ENCODE peak calls at places on chromosomes 6 and 20, in six cellular contexts. One of them, this sample, is unnamed.

GRCh38 chr20:34792687-34793363 is 32.6 kb downstream of the NCOA6 start:
- DNase-seq in activated naive CD4-positive, alpha-beta T cell treated with anti-CD3 and anti-CD28 coated beads, Interleukin-2, amount 10 ng/mL, durations not matched to agents 7 days and 5 days: no peak
- DNase-seq in neural crest cell: no peak
- DNase-seq in spleen: no peak
- DNase-seq in fibroblast of gingiva: no peak
- DNase-seq in NCI-H1092 treated with DMSO at 0.1 percent for 48 hours: no peak
- DNase-seq in this sample: no peak

GRCh38 chr6:169859978-169860703 is 108.7 kb downstream of the ERMARD start:
- DNase-seq in activated naive CD4-positive, alpha-beta T cell treated with anti-CD3 and anti-CD28 coated beads, Interleukin-2, amount 10 ng/mL, durations not matched to agents 7 days and 5 days: peak; percentile 27
- DNase-seq in neural crest cell: no peak
- DNase-seq in spleen: peak; percentile 54
- DNase-seq in fibroblast of gingiva: no peak
- DNase-seq in NCI-H1092 treated with DMSO at 0.1 percent for 48 hours: no peak
- DNase-seq in this sample: no peak

GRCh38 chr6:42771741-42772100 is 10.1 kb upstream of the BICRAL start:
- DNase-seq in fibroblast of gingiva: no peak
- DNase-seq in activated naive CD4-positive, alpha-beta T cell treated with anti-CD3 and anti-CD28 coated beads, Interleukin-2, amount 10 ng/mL, durations not matched to agents 7 days and 5 days: peak; percentile 35
- DNase-seq in spleen: no peak
- DNase-seq in neural crest cell: no peak
- DNase-seq in NCI-H1092 treated with DMSO at 0.1 percent for 48 hours: no peak
- DNase-seq in this sample: no peak

GRCh38 chr20:49999329-49999728 is 16.5 kb downstream of the SNAI1 start:
- DNase-seq in spleen: no peak
- DNase-seq in activated naive CD4-positive, alpha-beta T cell treated with anti-CD3 and anti-CD28 coated beads, Interleukin-2, amount 10 ng/mL, durations not matched to agents 7 days and 5 days: no peak
- DNase-seq in neural crest cell: no peak
- DNase-seq in NCI-H1092 treated with DMSO at 0.1 percent for 48 hours: no peak
- DNase-seq in fibroblast of gingiva: no peak
- DNase-seq in this sample: no peak

GRCh38 chr6:16209539-16209938 is 28.8 kb upstream of the GMPR start:
- DNase-seq in spleen: no peak
- DNase-seq in NCI-H1092 treated with DMSO at 0.1 percent for 48 hours: no peak
- DNase-seq in neural crest cell: no peak
- DNase-seq in activated naive CD4-positive, alpha-beta T cell treated with anti-CD3 and anti-CD28 coated beads, Interleukin-2, amount 10 ng/mL, durations not matched to agents 7 days and 5 days: no peak
- DNase-seq in fibroblast of gingiva: no peak
- DNase-seq in this sample: no peak

GRCh38 chr6:106165885-106166485 is 79.8 kb downstream of the PRDM1 start:
- DNase-seq in neural crest cell: no peak
- DNase-seq in NCI-H1092 treated with DMSO at 0.1 percent for 48 hours: no peak
- DNase-seq in fibroblast of gingiva: no peak
- DNase-seq in spleen: no peak
- DNase-seq in activated naive CD4-positive, alpha-beta T cell treated with anti-CD3 and anti-CD28 coated beads, Interleukin-2, amount 10 ng/mL, durations not matched to agents 7 days and 5 days: no peak
- DNase-seq in this sample: no peak

GRCh38 chr6:116682334-116682712 is 1.3 kb downstream of the KPNA5 start:
- DNase-seq in activated naive CD4-positive, alpha-beta T cell treated with anti-CD3 and anti-CD28 coated beads, Interleukin-2, amount 10 ng/mL, durations not matched to agents 7 days and 5 days: peak; percentile 49
- DNase-seq in spleen: no peak
- DNase-seq in NCI-H1092 treated with DMSO at 0.1 percent for 48 hours: no peak
- DNase-seq in neural crest cell: no peak
- DNase-seq in fibroblast of gingiva: peak; percentile 42
- DNase-seq in this sample: no peak

GRCh38 chr6:156808287-156808686 is 31.1 kb downstream of the ARID1B start:
- DNase-seq in fibroblast of gingiva: peak; percentile 33
- DNase-seq in neural crest cell: no peak
- DNase-seq in activated naive CD4-positive, alpha-beta T cell treated with anti-CD3 and anti-CD28 coated beads, Interleukin-2, amount 10 ng/mL, durations not matched to agents 7 days and 5 days: no peak
- DNase-seq in NCI-H1092 treated with DMSO at 0.1 percent for 48 hours: peak; percentile 8
- DNase-seq in spleen: no peak
- DNase-seq in this sample: no peak

GRCh38 chr6:156662025-156662445 is 115.1 kb upstream of the ARID1B start:
- DNase-seq in NCI-H1092 treated with DMSO at 0.1 percent for 48 hours: no peak
- DNase-seq in fibroblast of gingiva: peak; percentile 93
- DNase-seq in activated naive CD4-positive, alpha-beta T cell treated with anti-CD3 and anti-CD28 coated beads, Interleukin-2, amount 10 ng/mL, durations not matched to agents 7 days and 5 days: no peak
- DNase-seq in neural crest cell: peak; percentile 85
- DNase-seq in spleen: no peak
- DNase-seq in this sample: no peak

GRCh38 chr6:42860481-42860880 is 18.9 kb upstream of the RPL7L1 start:
- DNase-seq in fibroblast of gingiva: no peak
- DNase-seq in activated naive CD4-positive, alpha-beta T cell treated with anti-CD3 and anti-CD28 coated beads, Interleukin-2, amount 10 ng/mL, durations not matched to agents 7 days and 5 days: no peak
- DNase-seq in spleen: no peak
- DNase-seq in NCI-H1092 treated with DMSO at 0.1 percent for 48 hours: no peak
- DNase-seq in neural crest cell: no peak
- DNase-seq in this sample: no peak

GRCh38 chr6:63546236-63546635 is 26.0 kb upstream of the LOC128125822 start:
- DNase-seq in fibroblast of gingiva: no peak
- DNase-seq in spleen: no peak
- DNase-seq in NCI-H1092 treated with DMSO at 0.1 percent for 48 hours: no peak
- DNase-seq in activated naive CD4-positive, alpha-beta T cell treated with anti-CD3 and anti-CD28 coated beads, Interleukin-2, amount 10 ng/mL, durations not matched to agents 7 days and 5 days: no peak
- DNase-seq in neural crest cell: no peak
- DNase-seq in this sample: no peak

GRCh38 chr6:56864171-56864616 is 90.7 kb upstream of the BEND6 start:
- DNase-seq in neural crest cell: no peak
- DNase-seq in NCI-H1092 treated with DMSO at 0.1 percent for 48 hours: no peak
- DNase-seq in fibroblast of gingiva: peak; percentile 45
- DNase-seq in activated naive CD4-positive, alpha-beta T cell treated with anti-CD3 and anti-CD28 coated beads, Interleukin-2, amount 10 ng/mL, durations not matched to agents 7 days and 5 days: no peak
- DNase-seq in spleen: no peak
- DNase-seq in this sample: no peak

GRCh38 chr20:1890469-1891262 is 4.5 kb upstream of the SIRPA start:
- DNase-seq in NCI-H1092 treated with DMSO at 0.1 percent for 48 hours: no peak
- DNase-seq in spleen: peak; percentile 72
- DNase-seq in fibroblast of gingiva: no peak
- DNase-seq in activated naive CD4-positive, alpha-beta T cell treated with anti-CD3 and anti-CD28 coated beads, Interleukin-2, amount 10 ng/mL, durations not matched to agents 7 days and 5 days: no peak
- DNase-seq in neural crest cell: no peak
- DNase-seq in this sample: no peak

GRCh38 chr20:18223399-18223798 is 64.9 kb upstream of the ZNF133 start:
- DNase-seq in fibroblast of gingiva: no peak
- DNase-seq in neural crest cell: no peak
- DNase-seq in NCI-H1092 treated with DMSO at 0.1 percent for 48 hours: no peak
- DNase-seq in spleen: no peak
- DNase-seq in activated naive CD4-positive, alpha-beta T cell treated with anti-CD3 and anti-CD28 coated beads, Interleukin-2, amount 10 ng/mL, durations not matched to agents 7 days and 5 days: no peak
- DNase-seq in this sample: no peak

GRCh38 chr6:154347981-154348380 is 8.6 kb downstream of the IPCEF1 start:
- DNase-seq in NCI-H1092 treated with DMSO at 0.1 percent for 48 hours: no peak
- DNase-seq in activated naive CD4-positive, alpha-beta T cell treated with anti-CD3 and anti-CD28 coated beads, Interleukin-2, amount 10 ng/mL, durations not matched to agents 7 days and 5 days: no peak
- DNase-seq in fibroblast of gingiva: no peak
- DNase-seq in neural crest cell: no peak
- DNase-seq in spleen: no peak
- DNase-seq in this sample: no peak

GRCh38 chr6:44104661-44105060 is 22.6 kb downstream of the MRPL14 start:
- DNase-seq in activated naive CD4-positive, alpha-beta T cell treated with anti-CD3 and anti-CD28 coated beads, Interleukin-2, amount 10 ng/mL, durations not matched to agents 7 days and 5 days: no peak
- DNase-seq in fibroblast of gingiva: no peak
- DNase-seq in neural crest cell: no peak
- DNase-seq in spleen: no peak
- DNase-seq in NCI-H1092 treated with DMSO at 0.1 percent for 48 hours: no peak
- DNase-seq in this sample: no peak

GRCh38 chr6:2097464-2097863 is 147.9 kb downstream of the GMDS start:
- DNase-seq in neural crest cell: no peak
- DNase-seq in fibroblast of gingiva: no peak
- DNase-seq in activated naive CD4-positive, alpha-beta T cell treated with anti-CD3 and anti-CD28 coated beads, Interleukin-2, amount 10 ng/mL, durations not matched to agents 7 days and 5 days: no peak
- DNase-seq in NCI-H1092 treated with DMSO at 0.1 percent for 48 hours: no peak
- DNase-seq in spleen: no peak
- DNase-seq in this sample: no peak

GRCh38 chr20:7836076-7836475 is 104.2 kb downstream of the HAO1 start:
- DNase-seq in NCI-H1092 treated with DMSO at 0.1 percent for 48 hours: no peak
- DNase-seq in activated naive CD4-positive, alpha-beta T cell treated with anti-CD3 and anti-CD28 coated beads, Interleukin-2, amount 10 ng/mL, durations not matched to agents 7 days and 5 days: no peak
- DNase-seq in neural crest cell: no peak
- DNase-seq in fibroblast of gingiva: no peak
- DNase-seq in spleen: no peak
- DNase-seq in this sample: no peak

GRCh38 chr20:48482790-48483189 is 345.0 kb downstream of the PREX1 start:
- DNase-seq in fibroblast of gingiva: no peak
- DNase-seq in spleen: no peak
- DNase-seq in NCI-H1092 treated with DMSO at 0.1 percent for 48 hours: no peak
- DNase-seq in activated naive CD4-positive, alpha-beta T cell treated with anti-CD3 and anti-CD28 coated beads, Interleukin-2, amount 10 ng/mL, durations not matched to agents 7 days and 5 days: no peak
- DNase-seq in neural crest cell: no peak
- DNase-seq in this sample: no peak

GRCh38 chr6:148768646-148769270 is 21.9 kb downstream of the UST start:
- DNase-seq in NCI-H1092 treated with DMSO at 0.1 percent for 48 hours: no peak
- DNase-seq in activated naive CD4-positive, alpha-beta T cell treated with anti-CD3 and anti-CD28 coated beads, Interleukin-2, amount 10 ng/mL, durations not matched to agents 7 days and 5 days: no peak
- DNase-seq in spleen: peak; percentile 51
- DNase-seq in fibroblast of gingiva: no peak
- DNase-seq in neural crest cell: no peak
- DNase-seq in this sample: no peak

GRCh38 chr20:62776692-62777527 is 19.4 kb upstream of the MRGBP start:
- DNase-seq in spleen: peak; percentile 85
- DNase-seq in fibroblast of gingiva: no peak
- DNase-seq in activated naive CD4-positive, alpha-beta T cell treated with anti-CD3 and anti-CD28 coated beads, Interleukin-2, amount 10 ng/mL, durations not matched to agents 7 days and 5 days: peak; percentile 84
- DNase-seq in neural crest cell: no peak
- DNase-seq in NCI-H1092 treated with DMSO at 0.1 percent for 48 hours: no peak
- DNase-seq in this sample: no peak

GRCh38 chr6:11194399-11195274 is 37.8 kb downstream of the NEDD9 start:
- DNase-seq in fibroblast of gingiva: peak; percentile 60
- DNase-seq in spleen: no peak
- DNase-seq in neural crest cell: no peak
- DNase-seq in NCI-H1092 treated with DMSO at 0.1 percent for 48 hours: no peak
- DNase-seq in activated naive CD4-positive, alpha-beta T cell treated with anti-CD3 and anti-CD28 coated beads, Interleukin-2, amount 10 ng/mL, durations not matched to agents 7 days and 5 days: no peak
- DNase-seq in this sample: no peak

GRCh38 chr6:16819752-16820151 is 58.5 kb upstream of the ATXN1 start:
- DNase-seq in spleen: no peak
- DNase-seq in NCI-H1092 treated with DMSO at 0.1 percent for 48 hours: no peak
- DNase-seq in neural crest cell: no peak
- DNase-seq in activated naive CD4-positive, alpha-beta T cell treated with anti-CD3 and anti-CD28 coated beads, Interleukin-2, amount 10 ng/mL, durations not matched to agents 7 days and 5 days: no peak
- DNase-seq in fibroblast of gingiva: no peak
- DNase-seq in this sample: no peak

GRCh38 chr6:33809619-33810018 is 5.8 kb upstream of the MLN start:
- DNase-seq in fibroblast of gingiva: no peak
- DNase-seq in activated naive CD4-positive, alpha-beta T cell treated with anti-CD3 and anti-CD28 coated beads, Interleukin-2, amount 10 ng/mL, durations not matched to agents 7 days and 5 days: no peak
- DNase-seq in spleen: no peak
- DNase-seq in neural crest cell: no peak
- DNase-seq in NCI-H1092 treated with DMSO at 0.1 percent for 48 hours: no peak
- DNase-seq in this sample: no peak

GRCh38 chr6:155185544-155185943 is 78.3 kb upstream of the CLDN20 start:
- DNase-seq in activated naive CD4-positive, alpha-beta T cell treated with anti-CD3 and anti-CD28 coated beads, Interleukin-2, amount 10 ng/mL, durations not matched to agents 7 days and 5 days: no peak
- DNase-seq in fibroblast of gingiva: no peak
- DNase-seq in neural crest cell: no peak
- DNase-seq in spleen: no peak
- DNase-seq in NCI-H1092 treated with DMSO at 0.1 percent for 48 hours: no peak
- DNase-seq in this sample: no peak

GRCh38 chr6:3789018-3789895 is 37.7 kb upstream of the PXDC1 start:
- DNase-seq in fibroblast of gingiva: peak; percentile 24
- DNase-seq in neural crest cell: no peak
- DNase-seq in NCI-H1092 treated with DMSO at 0.1 percent for 48 hours: no peak
- DNase-seq in activated naive CD4-positive, alpha-beta T cell treated with anti-CD3 and anti-CD28 coated beads, Interleukin-2, amount 10 ng/mL, durations not matched to agents 7 days and 5 days: no peak
- DNase-seq in spleen: no peak
- DNase-seq in this sample: no peak

GRCh38 chr6:28981391-28981832 is 23.7 kb downstream of the ZNF311 start:
- DNase-seq in spleen: peak; percentile 76
- DNase-seq in activated naive CD4-positive, alpha-beta T cell treated with anti-CD3 and anti-CD28 coated beads, Interleukin-2, amount 10 ng/mL, durations not matched to agents 7 days and 5 days: peak; percentile 74
- DNase-seq in fibroblast of gingiva: peak; percentile 59
- DNase-seq in NCI-H1092 treated with DMSO at 0.1 percent for 48 hours: peak; percentile 80
- DNase-seq in neural crest cell: peak; percentile 81
- DNase-seq in this sample: peak; percentile 71

GRCh38 chr6:25026723-25027122 is 91.0 kb upstream of the RIPOR2 start:
- DNase-seq in NCI-H1092 treated with DMSO at 0.1 percent for 48 hours: peak; percentile 45
- DNase-seq in spleen: no peak
- DNase-seq in neural crest cell: no peak
- DNase-seq in fibroblast of gingiva: no peak
- DNase-seq in activated naive CD4-positive, alpha-beta T cell treated with anti-CD3 and anti-CD28 coated beads, Interleukin-2, amount 10 ng/mL, durations not matched to agents 7 days and 5 days: peak; percentile 29
- DNase-seq in this sample: no peak

GRCh38 chr6:147054158-147054557 is 150.1 kb upstream of the STXBP5 start:
- DNase-seq in activated naive CD4-positive, alpha-beta T cell treated with anti-CD3 and anti-CD28 coated beads, Interleukin-2, amount 10 ng/mL, durations not matched to agents 7 days and 5 days: no peak
- DNase-seq in spleen: no peak
- DNase-seq in neural crest cell: no peak
- DNase-seq in fibroblast of gingiva: no peak
- DNase-seq in NCI-H1092 treated with DMSO at 0.1 percent for 48 hours: no peak
- DNase-seq in this sample: no peak

GRCh38 chr6:13729891-13730290 is 18.3 kb upstream of the RANBP9 start:
- DNase-seq in neural crest cell: no peak
- DNase-seq in fibroblast of gingiva: no peak
- DNase-seq in NCI-H1092 treated with DMSO at 0.1 percent for 48 hours: no peak
- DNase-seq in activated naive CD4-positive, alpha-beta T cell treated with anti-CD3 and anti-CD28 coated beads, Interleukin-2, amount 10 ng/mL, durations not matched to agents 7 days and 5 days: no peak
- DNase-seq in spleen: no peak
- DNase-seq in this sample: no peak

GRCh38 chr20:9185511-9185910 is 116.6 kb downstream of the PLCB4 start:
- DNase-seq in neural crest cell: no peak
- DNase-seq in NCI-H1092 treated with DMSO at 0.1 percent for 48 hours: peak; percentile 36
- DNase-seq in spleen: no peak
- DNase-seq in activated naive CD4-positive, alpha-beta T cell treated with anti-CD3 and anti-CD28 coated beads, Interleukin-2, amount 10 ng/mL, durations not matched to agents 7 days and 5 days: no peak
- DNase-seq in fibroblast of gingiva: no peak
- DNase-seq in this sample: no peak

GRCh38 chr6:126307859-126308258 is 32.1 kb upstream of the CENPW start:
- DNase-seq in activated naive CD4-positive, alpha-beta T cell treated with anti-CD3 and anti-CD28 coated beads, Interleukin-2, amount 10 ng/mL, durations not matched to agents 7 days and 5 days: no peak
- DNase-seq in spleen: no peak
- DNase-seq in neural crest cell: no peak
- DNase-seq in fibroblast of gingiva: peak; percentile 72
- DNase-seq in NCI-H1092 treated with DMSO at 0.1 percent for 48 hours: no peak
- DNase-seq in this sample: no peak

GRCh38 chr6:148565931-148566663 is 180.7 kb upstream of the UST start:
- DNase-seq in spleen: no peak
- DNase-seq in activated naive CD4-positive, alpha-beta T cell treated with anti-CD3 and anti-CD28 coated beads, Interleukin-2, amount 10 ng/mL, durations not matched to agents 7 days and 5 days: no peak
- DNase-seq in NCI-H1092 treated with DMSO at 0.1 percent for 48 hours: no peak
- DNase-seq in neural crest cell: no peak
- DNase-seq in fibroblast of gingiva: peak; percentile 55
- DNase-seq in this sample: no peak

GRCh38 chr6:127516676-127517273 is 2.4 kb downstream of the MTCL3 start:
- DNase-seq in fibroblast of gingiva: no peak
- DNase-seq in neural crest cell: peak; percentile 61
- DNase-seq in activated naive CD4-positive, alpha-beta T cell treated with anti-CD3 and anti-CD28 coated beads, Interleukin-2, amount 10 ng/mL, durations not matched to agents 7 days and 5 days: peak; percentile 60
- DNase-seq in NCI-H1092 treated with DMSO at 0.1 percent for 48 hours: peak; percentile 87
- DNase-seq in spleen: no peak
- DNase-seq in this sample: no peak

GRCh38 chr20:40768105-40768504 is 79.1 kb upstream of the MAFB start:
- DNase-seq in spleen: no peak
- DNase-seq in NCI-H1092 treated with DMSO at 0.1 percent for 48 hours: no peak
- DNase-seq in fibroblast of gingiva: no peak
- DNase-seq in activated naive CD4-positive, alpha-beta T cell treated with anti-CD3 and anti-CD28 coated beads, Interleukin-2, amount 10 ng/mL, durations not matched to agents 7 days and 5 days: no peak
- DNase-seq in neural crest cell: no peak
- DNase-seq in this sample: no peak

GRCh38 chr20:32898721-32899120 is 40.0 kb downstream of the EFCAB8 start:
- DNase-seq in fibroblast of gingiva: peak; percentile 54
- DNase-seq in NCI-H1092 treated with DMSO at 0.1 percent for 48 hours: no peak
- DNase-seq in spleen: no peak
- DNase-seq in neural crest cell: no peak
- DNase-seq in activated naive CD4-positive, alpha-beta T cell treated with anti-CD3 and anti-CD28 coated beads, Interleukin-2, amount 10 ng/mL, durations not matched to agents 7 days and 5 days: no peak
- DNase-seq in this sample: no peak

GRCh38 chr6:9711313-9711712 is 703.6 kb downstream of the TFAP2A start:
- DNase-seq in activated naive CD4-positive, alpha-beta T cell treated with anti-CD3 and anti-CD28 coated beads, Interleukin-2, amount 10 ng/mL, durations not matched to agents 7 days and 5 days: no peak
- DNase-seq in fibroblast of gingiva: no peak
- DNase-seq in neural crest cell: no peak
- DNase-seq in NCI-H1092 treated with DMSO at 0.1 percent for 48 hours: no peak
- DNase-seq in spleen: no peak
- DNase-seq in this sample: no peak

GRCh38 chr6:144013486-144013909 is 5.4 kb upstream of the PLAGL1 start:
- DNase-seq in NCI-H1092 treated with DMSO at 0.1 percent for 48 hours: peak; percentile 27
- DNase-seq in spleen: peak; percentile 88
- DNase-seq in neural crest cell: peak; percentile 72
- DNase-seq in activated naive CD4-positive, alpha-beta T cell treated with anti-CD3 and anti-CD28 coated beads, Interleukin-2, amount 10 ng/mL, durations not matched to agents 7 days and 5 days: peak; percentile 73
- DNase-seq in fibroblast of gingiva: peak; percentile 67
- DNase-seq in this sample: peak; percentile 11

This sample was measured in NCI-H2081 treated with DMSO at 0.1 percent for 48 hours.